ENCODE peak calls at places on chromosomes 7 and 10, in six cellular contexts. A, W, E, H, U and S are unnamed samples. For H3K27me3, the result is how much of the 10 kb centered on the place peaks cover.

GRCh38 chr7:44384586-44385383 is 59.4 kb upstream of the CAMK2B start:
- DNase-seq in W (no peak), A (no peak), H (no peak), E (no peak), U (no peak), S (no peak)

GRCh38 chr10:113454341-113455061 is 98.4 kb upstream of the HABP2 start:
- DNase-seq in H (peak), A (peak), E (no peak), U (peak), W (peak), S (peak)

GRCh38 chr7:139830292-139830691 is 1.2 kb downstream of the TBXAS1 start:
- DNase-seq in W (no peak), A (no peak), U (no peak), H (no peak), E (no peak), S (no peak)

GRCh38 chr7:32154797-32155196 is 84.6 kb upstream of the PDE1C start:
- DNase-seq in A (no peak), U (no peak), W (no peak), H (peak), E (no peak), S (no peak)

GRCh38 chr7:129781856-129782256 is 170.3 kb downstream of the NRF1 start:
- DNase-seq in U (no peak), A (no peak), H (no peak), W (no peak), E (no peak), S (peak)

GRCh38 chr10:12333382-12334185 is 15.8 kb upstream of the CAMK1D start:
- DNase-seq in U (peak), A (peak), W (peak), E (peak), H (peak), S (no peak)

GRCh38 chr7:20561908-20562307 is 53.6 kb upstream of the ABCB5 start:
- DNase-seq in U (no peak), E (no peak), W (no peak), H (no peak), A (peak), S (no peak)

GRCh38 chr10:24277277-24277676 is 68.3 kb downstream of the KIAA1217 start:
- DNase-seq in E (no peak), W (no peak), A (no peak), U (no peak), H (no peak), S (no peak)

GRCh38 chr7:98949336-98950044 is 71.2 kb downstream of the TRRAP start:
- DNase-seq in E (no peak), A (no peak), H (peak), U (no peak), W (no peak), S (no peak)

GRCh38 chr10:116878123-116878522 is 28.8 kb downstream of the ENO4 start:
- DNase-seq in A (no peak), U (no peak), H (no peak), E (no peak), W (no peak), S (no peak)

GRCh38 chr7:18290223-18290622 is 205.3 kb upstream of the HDAC9 start:
- DNase-seq in W (no peak), A (no peak), U (no peak), H (no peak), E (no peak), S (no peak)

GRCh38 chr7:129469930-129470329 is 32.4 kb upstream of the SMKR1 start:
- DNase-seq in E (no peak), U (no peak), H (no peak), A (no peak), W (no peak), S (no peak)

GRCh38 chr7:150531704-150532103 is 17.0 kb downstream of the GIMAP7 start:
- DNase-seq in U (no peak), E (no peak), W (no peak), H (no peak), A (no peak), S (no peak)

GRCh38 chr7:51123322-51124021 is 193.1 kb downstream of the COBL start:
- DNase-seq in H (no peak), U (no peak), A (no peak), E (no peak), W (no peak), S (no peak)

GRCh38 chr7:97064972-97065587 is 40.4 kb upstream of the DLX5 start:
- DNase-seq in W (no peak), A (peak), H (no peak), U (no peak), E (no peak), S (peak)

GRCh38 chr10:71270821-71271220 is 48.2 kb upstream of the SLC29A3 start:
- DNase-seq in H (peak), A (no peak), W (no peak), U (no peak), E (no peak), S (no peak)

DNA sequence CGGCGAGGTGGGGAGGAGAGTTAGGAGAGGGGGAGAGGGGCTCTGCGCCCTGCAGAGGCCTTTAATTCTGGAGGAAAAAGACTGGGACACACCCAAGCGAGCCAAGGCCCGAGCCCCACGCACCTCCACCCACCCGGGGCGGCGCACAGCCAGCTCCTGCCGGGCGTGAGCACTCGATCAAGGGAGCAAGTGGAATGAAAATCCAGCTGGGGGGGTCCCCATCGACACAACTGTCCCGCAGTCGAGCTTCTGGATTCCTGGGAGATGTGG is 7.4 kb upstream of the EN2 start:
- DNase-seq in A (no peak), U (peak), W (no peak), E (no peak), H (no peak), S (no peak)
- H3K27me3 ChIP-seq in A (half or more), U (half or more), W (under half), E (under half), H (half or more), S (half or more)

GRCh38 chr10:21368022-21368582 is 157.4 kb downstream of the SKIDA1 start:
- DNase-seq in E (no peak), U (no peak), A (no peak), H (no peak), W (no peak), S (no peak)

GRCh38 chr10:21369697-21370096 is 155.8 kb downstream of the SKIDA1 start:
- DNase-seq in U (no peak), H (no peak), W (no peak), E (no peak), A (peak), S (no peak)

GRCh38 chr10:21368728-21369425 is 156.6 kb downstream of the SKIDA1 start:
- DNase-seq in A (no peak), U (no peak), W (no peak), E (no peak), H (no peak), S (no peak)

GRCh38 chr10:21372651-21373410 is 152.7 kb downstream of the SKIDA1 start:
- DNase-seq in W (peak), A (peak), U (peak), E (peak), H (no peak), S (no peak)
- H3K4me3 ChIP-seq in W (no peak), A (peak), U (no peak), E (peak), H (no peak), S (no peak)

GRCh38 chr7:114422478-114423217 is 8.0 kb downstream of the FOXP2 start:
- DNase-seq in H (no peak), U (no peak), E (no peak), W (no peak), A (no peak), S (no peak)

GRCh38 chr7:114423218-114423496 is 8.5 kb downstream of the FOXP2 start:
- DNase-seq in A (no peak), U (no peak), E (no peak), H (no peak), W (no peak), S (no peak)

GRCh38 chr7:114426380-114426779 is 11.8 kb downstream of the FOXP2 start:
- DNase-seq in W (no peak), A (no peak), E (no peak), U (no peak), H (no peak), S (no peak)

GRCh38 chr7:114428211-114428610 is 13.6 kb downstream of the FOXP2 start:
- DNase-seq in E (no peak), W (no peak), H (no peak), U (no peak), A (no peak), S (no peak)

GRCh38 chr7:114426824-114427223 is 12.2 kb downstream of the FOXP2 start:
- DNase-seq in E (no peak), U (no peak), H (no peak), A (peak), W (no peak), S (no peak)
- TF ChIP-seq CTCF in E (no peak), U (no peak), H (peak), A (peak), W (peak), S (peak)

DNA sequence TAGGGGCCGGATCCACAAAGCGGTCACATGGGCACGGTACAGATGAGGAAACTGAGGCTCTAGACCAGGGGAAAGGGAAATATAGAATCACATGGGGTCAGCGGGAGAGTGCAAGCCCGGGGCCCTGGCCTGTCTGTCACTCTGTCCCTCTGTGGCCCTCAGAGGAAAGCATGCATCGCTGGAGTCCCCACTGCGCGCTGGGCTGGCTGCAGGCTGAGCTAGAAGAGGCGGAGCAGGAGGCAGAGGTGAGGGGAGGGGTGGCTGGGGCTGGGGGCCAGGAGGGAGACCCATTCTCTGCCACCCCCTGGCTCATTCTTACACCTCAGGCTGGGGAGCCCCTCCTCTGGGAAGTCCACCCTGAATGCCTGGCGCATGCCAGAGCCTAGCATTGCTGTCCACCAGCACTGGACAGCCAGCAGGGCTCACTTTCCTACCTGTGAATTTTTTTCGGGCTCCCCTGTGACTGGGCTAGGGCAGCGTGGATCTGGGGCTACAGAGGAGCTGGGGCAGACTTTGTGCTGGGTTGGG is 2.3 kb downstream of the VPS37D start:
- DNase-seq in A (no peak), H (no peak), U (no peak), E (no peak), W (no peak), S (no peak)
- H3K27me3 ChIP-seq in A (under half), H (under half), U (under half), E (under half), W (under half), S (under half)

GRCh38 chr7:41203542-41203941 is 499.3 kb downstream of the INHBA start:
- DNase-seq in W (no peak), U (no peak), H (no peak), E (no peak), A (no peak), S (no peak)
- H3K4me3 ChIP-seq in W (no peak), U (no peak), H (no peak), E (no peak), A (no peak), S (no peak)